ENCODE peak calls at places on chromosomes 11 and 22, in nine cellular contexts. One of them, this sample, is unnamed.

GRCh38 chr11:95501761-95502266 is 270.8 kb upstream of the SESN3 start:
- DNase-seq in ascending aorta: no peak
- DNase-seq in AG09319: no peak
- DNase-seq in endothelial cell of umbilical vein: no peak
- DNase-seq in mesothelial cell of epicardium: no peak
- DNase-seq in OCI-LY7: no peak
- DNase-seq in AG10803: no peak
- DNase-seq in adrenal gland: no peak
- DNase-seq in DND-41: no peak
- DNase-seq in this sample: no peak

GRCh38 chr22:28314959-28315358 is 364.7 kb downstream of the TTC28 start:
- DNase-seq in adrenal gland: no peak
- DNase-seq in AG09319: no peak
- DNase-seq in OCI-LY7: no peak
- DNase-seq in ascending aorta: no peak
- DNase-seq in AG10803: no peak
- DNase-seq in endothelial cell of umbilical vein: no peak
- DNase-seq in DND-41: no peak
- DNase-seq in mesothelial cell of epicardium: no peak
- DNase-seq in this sample: no peak

GRCh38 chr22:37121887-37122591 is 12.5 kb upstream of the TMPRSS6 start:
- DNase-seq in AG10803: peak
- DNase-seq in DND-41: peak
- DNase-seq in ascending aorta: peak
- DNase-seq in mesothelial cell of epicardium: no peak
- DNase-seq in OCI-LY7: peak
- DNase-seq in adrenal gland: peak
- DNase-seq in endothelial cell of umbilical vein: peak
- DNase-seq in AG09319: no peak
- DNase-seq in this sample: peak

GRCh38 chr22:19872779-19873137 is 18.1 kb upstream of the GNB1L start:
- DNase-seq in endothelial cell of umbilical vein: no peak
- DNase-seq in DND-41: no peak
- DNase-seq in OCI-LY7: no peak
- DNase-seq in adrenal gland: peak
- DNase-seq in AG10803: no peak
- DNase-seq in ascending aorta: peak
- DNase-seq in mesothelial cell of epicardium: no peak
- DNase-seq in AG09319: no peak
- DNase-seq in this sample: no peak

GRCh38 chr11:74672332-74672955 is 58.8 kb downstream of the CHRDL2 start:
- DNase-seq in DND-41: no peak
- DNase-seq in AG09319: no peak
- DNase-seq in ascending aorta: no peak
- DNase-seq in mesothelial cell of epicardium: no peak
- DNase-seq in AG10803: peak
- DNase-seq in OCI-LY7: no peak
- DNase-seq in adrenal gland: no peak
- DNase-seq in endothelial cell of umbilical vein: no peak
- DNase-seq in this sample: no peak

GRCh38 chr22:48579035-48579914 is 1248.4 kb downstream of the BRD1 start:
- DNase-seq in OCI-LY7: no peak
- DNase-seq in DND-41: no peak
- DNase-seq in ascending aorta: no peak
- DNase-seq in adrenal gland: no peak
- DNase-seq in AG10803: no peak
- DNase-seq in mesothelial cell of epicardium: no peak
- DNase-seq in endothelial cell of umbilical vein: no peak
- DNase-seq in AG09319: no peak
- DNase-seq in this sample: no peak

GRCh38 chr11:117570701-117571100 is 226.3 kb downstream of the DSCAML1 start:
- DNase-seq in endothelial cell of umbilical vein: no peak
- DNase-seq in mesothelial cell of epicardium: no peak
- DNase-seq in AG10803: no peak
- DNase-seq in AG09319: no peak
- DNase-seq in DND-41: no peak
- DNase-seq in adrenal gland: peak
- DNase-seq in OCI-LY7: no peak
- DNase-seq in ascending aorta: no peak
- DNase-seq in this sample: no peak

GRCh38 chr22:31442768-31443489 is 43.5 kb downstream of the DRG1 start:
- DNase-seq in adrenal gland: peak
- DNase-seq in AG09319: no peak
- DNase-seq in DND-41: no peak
- DNase-seq in ascending aorta: no peak
- DNase-seq in AG10803: no peak
- DNase-seq in mesothelial cell of epicardium: no peak
- DNase-seq in endothelial cell of umbilical vein: no peak
- DNase-seq in OCI-LY7: no peak
- DNase-seq in this sample: no peak

GRCh38 chr11:32305460-32305859 is 129.9 kb downstream of the WT1 start:
- DNase-seq in adrenal gland: no peak
- DNase-seq in AG09319: no peak
- DNase-seq in AG10803: no peak
- DNase-seq in endothelial cell of umbilical vein: no peak
- DNase-seq in mesothelial cell of epicardium: no peak
- DNase-seq in ascending aorta: no peak
- DNase-seq in DND-41: no peak
- DNase-seq in OCI-LY7: no peak
- DNase-seq in this sample: no peak

GRCh38 chr11:43933608-43934358 is 8.7 kb upstream of the C11orf96 start:
- DNase-seq in DND-41: no peak
- DNase-seq in AG09319: no peak
- DNase-seq in AG10803: no peak
- DNase-seq in adrenal gland: peak
- DNase-seq in ascending aorta: no peak
- DNase-seq in OCI-LY7: no peak
- DNase-seq in endothelial cell of umbilical vein: no peak
- DNase-seq in mesothelial cell of epicardium: no peak
- DNase-seq in this sample: no peak

GRCh38 chr11:109644158-109644557 is 222.2 kb downstream of the C11orf87 start:
- DNase-seq in OCI-LY7: no peak
- DNase-seq in adrenal gland: peak
- DNase-seq in endothelial cell of umbilical vein: no peak
- DNase-seq in AG10803: peak
- DNase-seq in DND-41: no peak
- DNase-seq in mesothelial cell of epicardium: no peak
- DNase-seq in ascending aorta: no peak
- DNase-seq in AG09319: no peak
- DNase-seq in this sample: no peak

GRCh38 chr11:63375434-63375833 is 5.8 kb downstream of the SLC22A9 start:
- DNase-seq in AG10803: no peak
- DNase-seq in ascending aorta: no peak
- DNase-seq in mesothelial cell of epicardium: no peak
- DNase-seq in endothelial cell of umbilical vein: no peak
- DNase-seq in OCI-LY7: peak
- DNase-seq in adrenal gland: no peak
- DNase-seq in AG09319: no peak
- DNase-seq in DND-41: no peak
- DNase-seq in this sample: peak

GRCh38 chr11:58927393-58928081 is 11.8 kb upstream of the GLYATL1 start:
- DNase-seq in AG09319: no peak
- DNase-seq in endothelial cell of umbilical vein: no peak
- DNase-seq in ascending aorta: no peak
- DNase-seq in adrenal gland: no peak
- DNase-seq in DND-41: peak
- DNase-seq in OCI-LY7: peak
- DNase-seq in mesothelial cell of epicardium: peak
- DNase-seq in AG10803: no peak
- DNase-seq in this sample: no peak

GRCh38 chr22:33652596-33652995 is 267.7 kb downstream of the LARGE1 start:
- DNase-seq in AG09319: no peak
- DNase-seq in AG10803: no peak
- DNase-seq in adrenal gland: peak
- DNase-seq in mesothelial cell of epicardium: no peak
- DNase-seq in OCI-LY7: no peak
- DNase-seq in endothelial cell of umbilical vein: no peak
- DNase-seq in ascending aorta: no peak
- DNase-seq in DND-41: no peak
- DNase-seq in this sample: no peak

GRCh38 chr11:117384045-117384444 is 56.4 kb downstream of the CEP164 start:
- DNase-seq in AG10803: peak
- DNase-seq in mesothelial cell of epicardium: no peak
- DNase-seq in ascending aorta: no peak
- DNase-seq in AG09319: no peak
- DNase-seq in adrenal gland: no peak
- DNase-seq in endothelial cell of umbilical vein: peak
- DNase-seq in DND-41: no peak
- DNase-seq in OCI-LY7: no peak
- DNase-seq in this sample: no peak

GRCh38 chr11:1541474-1542204 is 30.4 kb downstream of the DUSP8 start:
- DNase-seq in AG10803: no peak
- DNase-seq in OCI-LY7: no peak
- DNase-seq in AG09319: no peak
- DNase-seq in endothelial cell of umbilical vein: no peak
- DNase-seq in adrenal gland: no peak
- DNase-seq in DND-41: no peak
- DNase-seq in ascending aorta: no peak
- DNase-seq in mesothelial cell of epicardium: no peak
- DNase-seq in this sample: no peak
- TF ChIP-seq CTCF in AG10803: no peak
- TF ChIP-seq CTCF in OCI-LY7: no peak
- TF ChIP-seq CTCF in AG09319: no peak
- TF ChIP-seq CTCF in endothelial cell of umbilical vein: no peak
- TF ChIP-seq CTCF in adrenal gland: no peak
- TF ChIP-seq CTCF in DND-41: no peak
- TF ChIP-seq CTCF in ascending aorta: no peak
- TF ChIP-seq CTCF in mesothelial cell of epicardium: no peak
- TF ChIP-seq CTCF in this sample: no peak

DNA sequence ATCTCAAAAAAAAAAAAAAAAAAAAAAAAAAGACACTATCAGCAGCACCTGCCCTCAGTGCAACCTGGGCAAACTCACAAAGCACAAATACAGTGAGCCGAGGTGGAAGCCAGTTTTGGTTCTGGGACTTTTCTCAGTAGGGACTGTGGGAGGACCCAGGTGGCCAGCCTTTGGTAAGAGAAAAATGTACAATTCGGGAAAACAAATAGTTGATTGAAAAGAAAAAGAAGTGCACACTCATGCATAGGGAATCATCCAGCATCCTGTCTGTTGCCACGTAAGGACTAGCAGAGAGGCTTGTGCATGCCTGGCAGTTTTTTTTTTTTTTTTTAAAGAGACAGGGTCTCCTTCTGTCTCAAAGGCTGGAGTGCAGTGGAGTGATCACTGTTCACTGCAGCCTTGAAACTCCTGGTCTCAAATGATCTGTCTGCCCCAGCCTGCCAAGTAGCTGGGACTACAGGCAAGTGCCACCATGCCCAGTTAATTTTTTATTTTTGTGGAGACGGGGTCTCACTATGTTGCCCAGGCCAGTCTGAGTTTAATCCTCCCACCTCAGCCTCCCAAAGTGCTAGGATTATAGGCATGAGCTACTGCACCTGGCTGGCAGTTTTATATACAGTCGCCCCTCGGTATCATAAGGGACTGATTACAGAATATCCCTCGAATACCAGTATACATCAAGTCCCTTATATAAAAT is 36.7 kb downstream of the TPST2 start:
- DNase-seq in OCI-LY7: peak
- DNase-seq in ascending aorta: no peak
- DNase-seq in endothelial cell of umbilical vein: peak
- DNase-seq in AG10803: peak
- DNase-seq in AG09319: peak
- DNase-seq in mesothelial cell of epicardium: no peak
- DNase-seq in adrenal gland: no peak
- DNase-seq in DND-41: no peak
- DNase-seq in this sample: no peak
- TF ChIP-seq CTCF in OCI-LY7: no peak
- TF ChIP-seq CTCF in ascending aorta: no peak
- TF ChIP-seq CTCF in endothelial cell of umbilical vein: no peak
- TF ChIP-seq CTCF in AG10803: no peak
- TF ChIP-seq CTCF in AG09319: no peak
- TF ChIP-seq CTCF in mesothelial cell of epicardium: no peak
- TF ChIP-seq CTCF in adrenal gland: no peak
- TF ChIP-seq CTCF in DND-41: no peak
- TF ChIP-seq CTCF in this sample: no peak

GRCh38 chr22:50641696-50642607 is 14.0 kb upstream of the ARSA start:
- DNase-seq in endothelial cell of umbilical vein: peak
- DNase-seq in AG09319: no peak
- DNase-seq in OCI-LY7: peak
- DNase-seq in AG10803: peak
- DNase-seq in adrenal gland: peak
- DNase-seq in mesothelial cell of epicardium: no peak
- DNase-seq in ascending aorta: no peak
- DNase-seq in DND-41: no peak
- DNase-seq in this sample: no peak
- TF ChIP-seq CTCF in endothelial cell of umbilical vein: peak
- TF ChIP-seq CTCF in AG09319: peak
- TF ChIP-seq CTCF in OCI-LY7: no peak
- TF ChIP-seq CTCF in AG10803: peak
- TF ChIP-seq CTCF in adrenal gland: no peak
- TF ChIP-seq CTCF in mesothelial cell of epicardium: no peak
- TF ChIP-seq CTCF in ascending aorta: no peak
- TF ChIP-seq CTCF in DND-41: peak
- TF ChIP-seq CTCF in this sample: no peak

GRCh38 chr11:105577645-105578044 is 32.2 kb upstream of the GRIA4 start:
- DNase-seq in endothelial cell of umbilical vein: peak
- DNase-seq in AG09319: no peak
- DNase-seq in adrenal gland: no peak
- DNase-seq in DND-41: no peak
- DNase-seq in ascending aorta: no peak
- DNase-seq in mesothelial cell of epicardium: no peak
- DNase-seq in OCI-LY7: no peak
- DNase-seq in AG10803: no peak
- DNase-seq in this sample: no peak
- TF ChIP-seq CTCF in endothelial cell of umbilical vein: no peak
- TF ChIP-seq CTCF in AG09319: no peak
- TF ChIP-seq CTCF in adrenal gland: no peak
- TF ChIP-seq CTCF in DND-41: peak
- TF ChIP-seq CTCF in ascending aorta: no peak
- TF ChIP-seq CTCF in mesothelial cell of epicardium: no peak
- TF ChIP-seq CTCF in OCI-LY7: no peak
- TF ChIP-seq CTCF in AG10803: no peak
- TF ChIP-seq CTCF in this sample: no peak

GRCh38 chr22:47515384-47516125 is 753.1 kb downstream of the TBC1D22A start:
- DNase-seq in mesothelial cell of epicardium: no peak
- DNase-seq in OCI-LY7: peak
- DNase-seq in endothelial cell of umbilical vein: no peak
- DNase-seq in AG10803: peak
- DNase-seq in AG09319: no peak
- DNase-seq in DND-41: no peak
- DNase-seq in ascending aorta: no peak
- DNase-seq in adrenal gland: no peak
- DNase-seq in this sample: no peak
- TF ChIP-seq CTCF in mesothelial cell of epicardium: no peak
- TF ChIP-seq CTCF in OCI-LY7: peak
- TF ChIP-seq CTCF in endothelial cell of umbilical vein: no peak
- TF ChIP-seq CTCF in AG10803: peak
- TF ChIP-seq CTCF in AG09319: no peak
- TF ChIP-seq CTCF in DND-41: peak
- TF ChIP-seq CTCF in ascending aorta: no peak
- TF ChIP-seq CTCF in adrenal gland: no peak
- TF ChIP-seq CTCF in this sample: no peak